ENCODE peak calls at places on chromosomes 16 and 17, in five cellular contexts. Y is RPMI8226, Z is T-helper 2 cell, A is HS-5, T is activated B cell treated with CpG ODN at 0.5 μM for 24 hours. G is an unnamed sample.

GRCh38 chr17:81464586-81464985 is 48.0 kb downstream of the ACTG1 start:
- DNase-seq in Y (no peak), Z (no peak), A (no peak), T (no peak), G (no peak)

GRCh38 chr16:66741131-66741900 is 10.1 kb downstream of the DYNC1LI2 start:
- DNase-seq in T (no peak), A (peak; percentile 71), Z (no peak), Y (no peak), G (peak; percentile 82)

GRCh38 chr16:87409781-87410180 is 17.6 kb downstream of the MAP1LC3B start:
- DNase-seq in Y (no peak), A (no peak), Z (no peak), T (no peak), G (no peak)

GRCh38 chr16:75620326-75621169 is 2.5 kb downstream of the ADAT1 start:
- DNase-seq in A (no peak), Z (no peak), Y (no peak), T (no peak), G (no peak)

GRCh38 chr16:49602201-49603041 is 228.8 kb downstream of the C16orf78 start:
- DNase-seq in Z (no peak), A (no peak), Y (no peak), T (no peak), G (no peak)

GRCh38 chr16:89330177-89330856 is 112.8 kb downstream of the ZNF778 start:
- DNase-seq in Y (no peak), A (no peak), Z (peak; percentile 53), T (no peak), G (no peak)

GRCh38 chr16:4415538-4416199 is 727 bp downstream of the CORO7 start:
- DNase-seq in T (peak; percentile 60), A (no peak), Y (peak; percentile 87), Z (peak; percentile 54), G (peak; percentile 54)

GRCh38 chr17:80339731-80340456 is 75.1 kb upstream of the ENDOV start:
- DNase-seq in Z (no peak), Y (no peak), A (no peak), T (no peak), G (no peak)

GRCh38 chr17:17749921-17750320 is 68.7 kb downstream of the RAI1 start:
- DNase-seq in Z (peak; percentile 36), T (no peak), A (no peak), Y (no peak), G (no peak)

GRCh38 chr16:69340095-69340644 is 598 bp downstream of the NIP7 start:
- DNase-seq in T (no peak), A (no peak), Y (peak; percentile 35), Z (no peak), G (peak; percentile 18)

GRCh38 chr16:4372315-4372577 is 598 bp downstream of the VASN start:
- DNase-seq in A (no peak), Z (no peak), Y (no peak), T (no peak), G (no peak)

GRCh38 chr17:74549343-74549742 is 3.4 kb upstream of the CD300C start:
- DNase-seq in Z (no peak), T (no peak), Y (no peak), A (no peak), G (no peak)

GRCh38 chr16:19116711-19117449 is 3.1 kb downstream of the ITPRIPL2 start:
- DNase-seq in A (no peak), Z (no peak), Y (peak; percentile 51), T (no peak), G (no peak)

GRCh38 chr17:47730681-47731080 is 2.4 kb upstream of the TBX21 start:
- DNase-seq in Y (no peak), A (no peak), Z (no peak), T (no peak), G (no peak)

GRCh38 chr17:50141750-50142119 is 8.7 kb downstream of the PPP1R9B start:
- DNase-seq in Y (no peak), A (no peak), Z (no peak), T (no peak), G (no peak)

GRCh38 chr16:30004424-30004776 is 6.4 kb downstream of the DOC2A start:
- DNase-seq in T (no peak), Y (no peak), Z (no peak), A (no peak), G (no peak)

GRCh38 chr17:38469875-38470274 is 41.6 kb downstream of the ARHGAP23 start:
- DNase-seq in A (no peak), Y (no peak), Z (no peak), T (no peak), G (no peak)

GRCh38 chr16:19289805-19290490 is 4.4 kb downstream of the CLEC19A start:
- DNase-seq in Z (no peak), A (no peak), Y (peak; percentile 51), T (no peak), G (no peak)

GRCh38 chr16:49857423-49858181 is 1.7 kb upstream of the ZNF423 start:
- DNase-seq in T (peak; percentile 33), A (no peak), Z (no peak), Y (peak; percentile 91), G (peak; percentile 62)

GRCh38 chr17:63675607-63676539 is 24.1 kb downstream of the LIMD2 start:
- DNase-seq in A (peak; percentile 60), Y (no peak), Z (no peak), T (no peak), G (peak; percentile 64)

GRCh38 chr16:84876873-84877606 is 57.3 kb downstream of the CRISPLD2 start:
- DNase-seq in A (no peak), Z (no peak), Y (no peak), T (no peak), G (no peak)

GRCh38 chr16:70429888-70430666 is 8.8 kb downstream of the ST3GAL2 start:
- DNase-seq in Y (peak; percentile 85), T (peak; percentile 60), Z (no peak), A (no peak), G (no peak)

GRCh38 chr17:4545217-4545951 is 9.8 kb downstream of the MYBBP1A start:
- DNase-seq in Y (no peak), T (no peak), A (no peak), Z (no peak), G (no peak)

GRCh38 chr17:66633322-66633965 is 201.5 kb upstream of the CACNG5 start:
- DNase-seq in Y (no peak), Z (no peak), T (no peak), A (no peak), G (no peak)

GRCh38 chr17:62966426-62967110 is 533 bp downstream of the TANC2 start:
- DNase-seq in Z (peak; percentile 58), Y (no peak), A (no peak), T (no peak), G (peak; percentile 45)

GRCh38 chr16:27362570-27363245 is 39.3 kb upstream of the IL21R start:
- DNase-seq in Y (no peak), T (no peak), Z (no peak), A (no peak), G (no peak)

GRCh38 chr16:616771-617586 is 13.8 kb upstream of the WFIKKN1 start:
- DNase-seq in T (no peak), A (no peak), Z (no peak), Y (no peak), G (no peak)

GRCh38 chr16:89641719-89642187 is 15.8 kb downstream of the CHMP1A start:
- DNase-seq in T (no peak), Z (no peak), A (no peak), Y (no peak), G (no peak)

GRCh38 chr16:30758988-30759461 is 2.8 kb downstream of the CFAP119 start:
- DNase-seq in Z (no peak), A (no peak), T (no peak), Y (peak; percentile 46), G (no peak)

GRCh38 chr17:10292057-10292931 is 80.5 kb downstream of the MYH13 start:
- DNase-seq in T (no peak), Y (no peak), A (peak; percentile 46), Z (no peak), G (peak; percentile 51)

GRCh38 chr16:85717393-85718152 is 28.8 kb upstream of the GINS2 start:
- DNase-seq in A (no peak), T (peak; percentile 38), Y (peak; percentile 70), Z (peak; percentile 38), G (peak; percentile 68)

GRCh38 chr17:55263565-55264272 is 1.0 kb upstream of the HLF start:
- DNase-seq in Y (no peak), A (no peak), T (no peak), Z (peak; percentile 8), G (no peak)

GRCh38 chr16:25838724-25839186 is 147.0 kb downstream of the HS3ST4 start:
- DNase-seq in A (no peak), T (no peak), Z (no peak), Y (peak; percentile 66), G (peak; percentile 10)

GRCh38 chr16:15772579-15773293 is 84.1 kb downstream of the MYH11 start:
- DNase-seq in Z (no peak), A (no peak), T (no peak), Y (no peak), G (no peak)

G was measured in heart right ventricle.